ENCODE peak calls at places on chromosomes 1 and 21, in eight cellular contexts. One of them, this sample, is unnamed. For H3K4me1, the result is how much of the 10 kb centered on the place peaks cover.

GRCh38 chr1:240946926-240947325 is 335.0 kb upstream of the GREM2 start:
- DNase-seq in right lobe of liver: no peak
- DNase-seq in Peyer's patch: peak
- DNase-seq in thyroid gland: no peak
- DNase-seq in transverse colon: peak
- DNase-seq in IMR-90: peak
- DNase-seq in adrenal gland: peak
- DNase-seq in esophagus squamous epithelium: no peak
- DNase-seq in this sample: peak

GRCh38 chr1:164836614-164837018 is 277.6 kb downstream of the PBX1 start:
- DNase-seq in IMR-90: no peak
- DNase-seq in adrenal gland: no peak
- DNase-seq in Peyer's patch: no peak
- DNase-seq in esophagus squamous epithelium: no peak
- DNase-seq in thyroid gland: no peak
- DNase-seq in transverse colon: no peak
- DNase-seq in right lobe of liver: no peak
- DNase-seq in this sample: no peak

GRCh38 chr1:3030663-3031381 is 9.6 kb downstream of the ACTRT2 start:
- DNase-seq in transverse colon: no peak
- DNase-seq in thyroid gland: no peak
- DNase-seq in adrenal gland: no peak
- DNase-seq in esophagus squamous epithelium: no peak
- DNase-seq in IMR-90: no peak
- DNase-seq in Peyer's patch: peak
- DNase-seq in right lobe of liver: no peak
- DNase-seq in this sample: no peak

GRCh38 chr1:62494137-62494536 is 57.3 kb downstream of the USP1 start:
- DNase-seq in transverse colon: no peak
- DNase-seq in Peyer's patch: no peak
- DNase-seq in thyroid gland: no peak
- DNase-seq in adrenal gland: no peak
- DNase-seq in right lobe of liver: no peak
- DNase-seq in esophagus squamous epithelium: no peak
- DNase-seq in IMR-90: no peak
- DNase-seq in this sample: no peak

GRCh38 chr1:13828454-13829151 is 128.6 kb downstream of the PRDM2 start:
- DNase-seq in IMR-90: no peak
- DNase-seq in Peyer's patch: peak
- DNase-seq in esophagus squamous epithelium: no peak
- DNase-seq in right lobe of liver: no peak
- DNase-seq in thyroid gland: peak
- DNase-seq in adrenal gland: no peak
- DNase-seq in transverse colon: peak
- DNase-seq in this sample: no peak

GRCh38 chr1:34163792-34164509 is 1.1 kb downstream of the CSMD2 start:
- DNase-seq in esophagus squamous epithelium: no peak
- DNase-seq in adrenal gland: peak
- DNase-seq in transverse colon: no peak
- DNase-seq in Peyer's patch: no peak
- DNase-seq in thyroid gland: no peak
- DNase-seq in right lobe of liver: no peak
- DNase-seq in IMR-90: no peak
- DNase-seq in this sample: no peak

GRCh38 chr1:239717097-239718051 is 331.0 kb downstream of the CHRM3 start:
- DNase-seq in adrenal gland: no peak
- DNase-seq in Peyer's patch: no peak
- DNase-seq in right lobe of liver: no peak
- DNase-seq in esophagus squamous epithelium: no peak
- DNase-seq in thyroid gland: no peak
- DNase-seq in transverse colon: no peak
- DNase-seq in IMR-90: no peak
- DNase-seq in this sample: no peak

GRCh38 chr1:173190101-173190895 is 16.8 kb downstream of the TNFSF4 start:
- DNase-seq in right lobe of liver: peak
- DNase-seq in Peyer's patch: peak
- DNase-seq in esophagus squamous epithelium: peak
- DNase-seq in IMR-90: peak
- DNase-seq in thyroid gland: peak
- DNase-seq in adrenal gland: peak
- DNase-seq in transverse colon: peak
- DNase-seq in this sample: peak

GRCh38 chr1:240619901-240620621 is 8.1 kb upstream of the GREM2 start:
- DNase-seq in Peyer's patch: no peak
- DNase-seq in thyroid gland: no peak
- DNase-seq in esophagus squamous epithelium: no peak
- DNase-seq in IMR-90: no peak
- DNase-seq in transverse colon: no peak
- DNase-seq in adrenal gland: no peak
- DNase-seq in right lobe of liver: no peak
- DNase-seq in this sample: no peak

GRCh38 chr1:174535207-174535606 is 87.4 kb downstream of the GPR52 start:
- DNase-seq in transverse colon: no peak
- DNase-seq in right lobe of liver: no peak
- DNase-seq in Peyer's patch: no peak
- DNase-seq in IMR-90: peak
- DNase-seq in adrenal gland: no peak
- DNase-seq in thyroid gland: no peak
- DNase-seq in esophagus squamous epithelium: no peak
- DNase-seq in this sample: no peak

GRCh38 chr1:177546346-177546745 is 375.6 kb downstream of the BRINP2 start:
- DNase-seq in IMR-90: no peak
- DNase-seq in esophagus squamous epithelium: no peak
- DNase-seq in thyroid gland: no peak
- DNase-seq in right lobe of liver: no peak
- DNase-seq in transverse colon: no peak
- DNase-seq in Peyer's patch: no peak
- DNase-seq in adrenal gland: no peak
- DNase-seq in this sample: no peak

GRCh38 chr1:96703186-96703585 is 18.4 kb upstream of the PTBP2 start:
- DNase-seq in right lobe of liver: no peak
- DNase-seq in transverse colon: no peak
- DNase-seq in IMR-90: peak
- DNase-seq in Peyer's patch: no peak
- DNase-seq in thyroid gland: no peak
- DNase-seq in esophagus squamous epithelium: no peak
- DNase-seq in adrenal gland: no peak
- DNase-seq in this sample: no peak

GRCh38 chr1:66359815-66360214 is 174.1 kb upstream of the SGIP1 start:
- DNase-seq in transverse colon: no peak
- DNase-seq in IMR-90: no peak
- DNase-seq in adrenal gland: no peak
- DNase-seq in esophagus squamous epithelium: no peak
- DNase-seq in Peyer's patch: no peak
- DNase-seq in right lobe of liver: no peak
- DNase-seq in thyroid gland: no peak
- DNase-seq in this sample: no peak

GRCh38 chr21:43323244-43324005 is 103.5 kb downstream of the SIK1 start:
- DNase-seq in adrenal gland: peak
- DNase-seq in IMR-90: no peak
- DNase-seq in transverse colon: no peak
- DNase-seq in thyroid gland: peak
- DNase-seq in Peyer's patch: no peak
- DNase-seq in right lobe of liver: peak
- DNase-seq in esophagus squamous epithelium: no peak
- DNase-seq in this sample: no peak

GRCh38 chr1:201570158-201570885 is 31.4 kb downstream of the NAV1 start:
- DNase-seq in adrenal gland: no peak
- DNase-seq in transverse colon: no peak
- DNase-seq in IMR-90: no peak
- DNase-seq in esophagus squamous epithelium: no peak
- DNase-seq in Peyer's patch: peak
- DNase-seq in right lobe of liver: no peak
- DNase-seq in thyroid gland: no peak
- DNase-seq in this sample: no peak

GRCh38 chr1:215156232-215156631 is 73.7 kb downstream of the KCNK2 start:
- DNase-seq in thyroid gland: peak
- DNase-seq in adrenal gland: no peak
- DNase-seq in esophagus squamous epithelium: no peak
- DNase-seq in transverse colon: no peak
- DNase-seq in Peyer's patch: no peak
- DNase-seq in right lobe of liver: no peak
- DNase-seq in IMR-90: peak
- DNase-seq in this sample: no peak

GRCh38 chr1:3273447-3273846 is 181.0 kb upstream of the ARHGEF16 start:
- DNase-seq in Peyer's patch: no peak
- DNase-seq in right lobe of liver: no peak
- DNase-seq in esophagus squamous epithelium: no peak
- DNase-seq in IMR-90: no peak
- DNase-seq in adrenal gland: no peak
- DNase-seq in transverse colon: no peak
- DNase-seq in thyroid gland: no peak
- DNase-seq in this sample: no peak

GRCh38 chr1:211327341-211327921 is 798 bp downstream of the TRAF5 start:
- DNase-seq in IMR-90: peak
- DNase-seq in right lobe of liver: no peak
- DNase-seq in Peyer's patch: peak
- DNase-seq in transverse colon: peak
- DNase-seq in thyroid gland: peak
- DNase-seq in esophagus squamous epithelium: no peak
- DNase-seq in adrenal gland: no peak
- DNase-seq in this sample: no peak

GRCh38 chr1:29465755-29466154 is 229.4 kb downstream of the PTPRU start:
- DNase-seq in adrenal gland: no peak
- DNase-seq in IMR-90: peak
- DNase-seq in right lobe of liver: no peak
- DNase-seq in thyroid gland: no peak
- DNase-seq in transverse colon: no peak
- DNase-seq in esophagus squamous epithelium: no peak
- DNase-seq in Peyer's patch: no peak
- DNase-seq in this sample: no peak

GRCh38 chr1:20158358-20159070 is 19.4 kb downstream of the PLA2G2F start:
- DNase-seq in right lobe of liver: no peak
- DNase-seq in adrenal gland: no peak
- DNase-seq in esophagus squamous epithelium: no peak
- DNase-seq in thyroid gland: peak
- DNase-seq in IMR-90: no peak
- DNase-seq in transverse colon: no peak
- DNase-seq in Peyer's patch: no peak
- DNase-seq in this sample: no peak

GRCh38 chr1:188668083-188668482 is 1809.6 kb downstream of the BRINP3 start:
- DNase-seq in adrenal gland: no peak
- DNase-seq in IMR-90: no peak
- DNase-seq in transverse colon: no peak
- DNase-seq in esophagus squamous epithelium: no peak
- DNase-seq in thyroid gland: no peak
- DNase-seq in right lobe of liver: no peak
- DNase-seq in Peyer's patch: no peak
- DNase-seq in this sample: no peak

GRCh38 chr1:24413350-24414163 is at the start of gene STPG1:
- DNase-seq in right lobe of liver: peak
- DNase-seq in adrenal gland: peak
- DNase-seq in esophagus squamous epithelium: peak
- DNase-seq in Peyer's patch: peak
- DNase-seq in transverse colon: peak
- DNase-seq in thyroid gland: peak
- DNase-seq in IMR-90: peak
- DNase-seq in this sample: peak
- TF ChIP-seq POLR2A in right lobe of liver: peak
- TF ChIP-seq POLR2A in adrenal gland: no peak
- TF ChIP-seq POLR2A in esophagus squamous epithelium: no peak
- TF ChIP-seq POLR2A in Peyer's patch: peak
- TF ChIP-seq POLR2A in transverse colon: peak
- TF ChIP-seq POLR2A in thyroid gland: peak
- TF ChIP-seq POLR2A in IMR-90: peak
- TF ChIP-seq POLR2A in this sample: peak

GRCh38 chr1:160077496-160077895 is 3.8 kb upstream of the KCNJ9 start:
- DNase-seq in Peyer's patch: no peak
- DNase-seq in esophagus squamous epithelium: no peak
- DNase-seq in transverse colon: no peak
- DNase-seq in adrenal gland: no peak
- DNase-seq in thyroid gland: no peak
- DNase-seq in right lobe of liver: no peak
- DNase-seq in IMR-90: no peak
- DNase-seq in this sample: no peak
- H3K4me1 ChIP-seq in Peyer's patch: under half
- H3K4me1 ChIP-seq in esophagus squamous epithelium: under half
- H3K4me1 ChIP-seq in transverse colon: under half
- H3K4me1 ChIP-seq in adrenal gland: under half
- H3K4me1 ChIP-seq in thyroid gland: under half
- H3K4me1 ChIP-seq in right lobe of liver: under half
- H3K4me1 ChIP-seq in IMR-90: under half
- H3K4me1 ChIP-seq in this sample: under half

DNA sequence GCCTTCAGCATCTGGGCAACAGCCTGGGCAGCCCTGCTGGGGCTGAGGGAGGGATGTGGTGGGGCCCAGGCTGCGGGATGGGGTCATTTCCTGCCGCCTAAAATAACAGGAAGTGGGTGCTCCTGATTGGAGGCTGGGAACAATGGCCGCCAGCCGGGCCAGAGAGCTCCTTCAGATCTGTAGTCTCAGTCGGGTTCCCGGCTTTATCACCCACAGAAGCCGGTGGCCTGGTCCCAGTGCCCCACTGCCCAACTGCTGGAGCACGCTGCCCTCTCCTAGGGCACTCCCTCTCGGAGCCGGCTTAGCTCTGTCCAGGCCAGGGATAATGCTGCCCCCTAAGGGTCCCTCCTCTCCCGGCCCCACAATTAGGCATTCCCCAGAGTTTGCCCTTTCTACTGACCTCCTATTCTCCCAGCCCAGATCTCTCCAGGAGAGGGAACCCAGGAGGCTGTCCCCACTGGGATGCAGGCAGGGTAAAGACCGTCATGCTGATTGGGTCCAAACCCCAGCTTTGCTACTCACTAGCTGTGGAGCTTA is 5.1 kb downstream of the MAP7D1 start:
- DNase-seq in right lobe of liver: peak
- DNase-seq in IMR-90: peak
- DNase-seq in adrenal gland: peak
- DNase-seq in Peyer's patch: peak
- DNase-seq in esophagus squamous epithelium: no peak
- DNase-seq in thyroid gland: peak
- DNase-seq in transverse colon: peak
- DNase-seq in this sample: no peak
- TF ChIP-seq POLR2A in right lobe of liver: no peak
- TF ChIP-seq POLR2A in IMR-90: peak
- TF ChIP-seq POLR2A in adrenal gland: no peak
- TF ChIP-seq POLR2A in Peyer's patch: no peak
- TF ChIP-seq POLR2A in esophagus squamous epithelium: no peak
- TF ChIP-seq POLR2A in thyroid gland: no peak
- TF ChIP-seq POLR2A in transverse colon: peak
- TF ChIP-seq POLR2A in this sample: no peak

DNA sequence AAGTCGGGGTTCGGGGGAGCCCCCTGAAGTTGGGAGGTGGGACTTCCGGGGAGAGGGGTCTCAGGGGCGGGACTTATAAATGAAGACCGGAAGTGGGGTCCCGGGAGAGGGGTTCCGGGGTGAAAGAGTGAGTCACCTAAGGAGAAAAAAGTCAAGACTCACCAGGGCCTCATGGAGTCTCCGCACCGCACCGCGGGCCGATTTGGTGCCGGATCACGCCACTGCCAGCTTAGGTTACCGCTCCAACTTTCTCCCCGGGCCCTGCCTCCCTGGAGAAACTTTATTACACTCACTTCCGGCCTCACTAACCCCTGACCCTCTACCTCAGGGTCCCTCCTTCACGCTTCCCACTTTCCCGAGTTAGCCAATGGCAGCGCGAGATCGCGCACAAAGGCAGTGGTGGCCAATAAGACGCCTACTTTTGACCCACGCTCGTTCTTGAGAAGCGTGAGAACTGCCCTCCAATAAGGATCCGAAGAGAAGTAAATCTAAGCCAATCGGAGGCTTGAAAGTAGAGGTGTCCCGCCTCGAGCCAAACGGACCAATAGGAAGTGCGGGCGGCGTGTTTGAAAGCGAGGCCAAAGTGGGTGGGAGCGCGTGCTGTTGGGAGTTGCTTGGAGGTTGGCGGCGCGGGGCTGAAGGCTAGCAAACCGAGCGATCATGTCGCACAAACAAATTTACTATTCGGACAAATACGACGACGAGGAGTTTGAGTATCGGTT is at the start of gene CKS1B:
- DNase-seq in adrenal gland: peak
- DNase-seq in IMR-90: peak
- DNase-seq in right lobe of liver: peak
- DNase-seq in esophagus squamous epithelium: peak
- DNase-seq in Peyer's patch: peak
- DNase-seq in thyroid gland: peak
- DNase-seq in transverse colon: peak
- DNase-seq in this sample: peak
- H3K4me1 ChIP-seq in adrenal gland: half or more
- H3K4me1 ChIP-seq in IMR-90: under half
- H3K4me1 ChIP-seq in right lobe of liver: under half
- H3K4me1 ChIP-seq in esophagus squamous epithelium: under half
- H3K4me1 ChIP-seq in Peyer's patch: under half
- H3K4me1 ChIP-seq in thyroid gland: half or more
- H3K4me1 ChIP-seq in transverse colon: half or more
- H3K4me1 ChIP-seq in this sample: under half

This sample was measured in prostate gland.